ENCODE peak calls at places on chromosomes 6 and 20, in six cellular contexts. X is GM23338, I is K562, B is HepG2, L is HCT116, E is H1. F is an unnamed sample.

GRCh38 chr6:72413884-72414283 is 208.0 kb upstream of the KCNQ5 start:
- DNase-seq in X (no peak), I (no peak), B (peak; percentile 65), L (no peak), E (no peak), F (no peak)

GRCh38 chr6:160353950-160354496 is 5.8 kb downstream of the SLC22A3 start:
- DNase-seq in X (no peak), I (no peak), B (no peak), L (no peak), E (no peak), F (no peak)

GRCh38 chr6:9404351-9405146 is 969.2 kb upstream of the SLC35B3 start:
- DNase-seq in X (no peak), I (no peak), B (no peak), L (no peak), E (no peak), F (no peak)

GRCh38 chr6:166602928-166603690 is 16.6 kb upstream of the RAMACL start:
- DNase-seq in X (no peak), I (no peak), B (no peak), L (no peak), E (no peak), F (no peak)

GRCh38 chr20:362271-363254 is 15.7 kb downstream of the NRSN2 start:
- DNase-seq in X (peak; percentile 68), I (peak; percentile 69), B (peak; percentile 99), L (peak; percentile 95), E (no peak), F (peak; percentile 89)

GRCh38 chr6:47133230-47134000 is 91.3 kb upstream of the ADGRF1 start:
- DNase-seq in X (no peak), I (peak; percentile 47), B (no peak), L (no peak), E (no peak), F (no peak)

GRCh38 chr6:33410711-33411631 is at the start of gene PHF1:
- DNase-seq in X (peak; percentile 58), I (peak; percentile 88), B (no peak), L (peak; percentile 60), E (peak; percentile 74), F (peak; percentile 46)

GRCh38 chr6:168526841-168527281 is 85.9 kb downstream of the SMOC2 start:
- DNase-seq in X (no peak), I (no peak), B (no peak), L (no peak), E (no peak), F (peak; percentile 55)

GRCh38 chr6:152534541-152534940 is 102.6 kb downstream of the SYNE1 start:
- DNase-seq in X (no peak), I (no peak), B (no peak), L (no peak), E (no peak), F (no peak)

GRCh38 chr6:110404602-110405001 is 10.8 kb downstream of the DDO start:
- DNase-seq in X (no peak), I (no peak), B (no peak), L (no peak), E (no peak), F (no peak)

GRCh38 chr6:84707161-84707560 is 57.2 kb downstream of the TBX18 start:
- DNase-seq in X (no peak), I (no peak), B (no peak), L (no peak), E (no peak), F (no peak)

GRCh38 chr6:26420607-26421235 is 18.6 kb downstream of the BTN3A1 start:
- DNase-seq in X (peak; percentile 81), I (peak; percentile 66), B (peak; percentile 61), L (peak; percentile 35), E (peak; percentile 66), F (peak; percentile 54)

GRCh38 chr20:64254156-64254555 is 1.4 kb upstream of the PCMTD2 start:
- DNase-seq in X (no peak), I (no peak), B (no peak), L (no peak), E (peak; percentile 16), F (no peak)

GRCh38 chr6:137261393-137262154 is 42.4 kb upstream of the IFNGR1 start:
- DNase-seq in X (no peak), I (no peak), B (peak; percentile 82), L (no peak), E (no peak), F (peak; percentile 58)

GRCh38 chr6:157089851-157090250 is 233.5 kb downstream of the TMEM242 start:
- DNase-seq in X (peak; percentile 69), I (no peak), B (no peak), L (no peak), E (no peak), F (no peak)

GRCh38 chr6:10099086-10099499 is 315.8 kb downstream of the TFAP2A start:
- DNase-seq in X (peak; percentile 41), I (peak; percentile 66), B (no peak), L (no peak), E (peak; percentile 51), F (no peak)

GRCh38 chr20:31573555-31574295 is 31.4 kb upstream of the ID1 start:
- DNase-seq in X (no peak), I (peak; percentile 48), B (peak; percentile 82), L (no peak), E (no peak), F (peak; percentile 36)

GRCh38 chr6:30725713-30726505 is 5.8 kb downstream of the TUBB start:
- DNase-seq in X (peak; percentile 63), I (peak; percentile 61), B (no peak), L (no peak), E (peak; percentile 72), F (peak; percentile 26)

DNA sequence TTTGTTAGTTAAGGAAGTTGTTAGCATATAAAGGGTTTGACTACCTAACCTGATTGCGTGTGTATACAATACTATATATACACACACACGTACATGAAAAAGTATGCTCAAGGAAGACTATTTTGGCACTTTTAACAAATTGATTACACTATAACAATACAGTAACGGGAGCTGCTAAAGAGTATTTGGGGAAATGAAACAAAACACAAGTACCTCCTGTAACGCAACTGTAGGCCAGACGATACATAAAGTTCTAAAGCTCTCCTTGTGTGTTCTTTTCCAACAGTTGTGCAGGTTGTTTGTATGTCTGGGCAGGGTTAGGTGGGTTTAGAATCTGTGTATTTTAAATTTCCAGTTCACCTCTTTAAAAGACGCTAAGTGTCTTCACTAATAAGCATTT is 98.7 kb downstream of the PLEKHG1 start:
- DNase-seq in X (no peak), I (no peak), B (no peak), L (no peak), E (no peak), F (no peak)
- H3K79me2 ChIP-seq in X (no peaks in the 10 kb centered on the region), I (no peaks in the 10 kb centered on the region), B (no peaks in the 10 kb centered on the region), L (no peaks in the 10 kb centered on the region), E (no peaks in the 10 kb centered on the region), F (no peaks in the 10 kb centered on the region)

GRCh38 chr20:5077761-5078387 is 41.9 kb downstream of the PCNA start:
- DNase-seq in X (no peak), I (no peak), B (no peak), L (no peak), E (no peak), F (no peak)

GRCh38 chr20:5078399-5078958 is 41.3 kb downstream of the PCNA start:
- DNase-seq in X (no peak), I (peak; percentile 63), B (peak; percentile 60), L (no peak), E (no peak), F (peak; percentile 72)

GRCh38 chr20:5081196-5081595 is 38.6 kb downstream of the PCNA start:
- DNase-seq in X (peak; percentile 21), I (no peak), B (no peak), L (no peak), E (no peak), F (no peak)

GRCh38 chr20:5085380-5085779 is 34.4 kb downstream of the PCNA start:
- DNase-seq in X (no peak), I (no peak), B (no peak), L (no peak), E (no peak), F (no peak)

GRCh38 chr20:5080384-5080877 is 39.3 kb downstream of the PCNA start:
- DNase-seq in X (no peak), I (peak; percentile 12), B (no peak), L (no peak), E (no peak), F (no peak)
- TF ChIP-seq POLR2AphosphoS5 in X (no peak), I (no peak), B (no peak), L (no peak), E (no peak), F (no peak)

DNA sequence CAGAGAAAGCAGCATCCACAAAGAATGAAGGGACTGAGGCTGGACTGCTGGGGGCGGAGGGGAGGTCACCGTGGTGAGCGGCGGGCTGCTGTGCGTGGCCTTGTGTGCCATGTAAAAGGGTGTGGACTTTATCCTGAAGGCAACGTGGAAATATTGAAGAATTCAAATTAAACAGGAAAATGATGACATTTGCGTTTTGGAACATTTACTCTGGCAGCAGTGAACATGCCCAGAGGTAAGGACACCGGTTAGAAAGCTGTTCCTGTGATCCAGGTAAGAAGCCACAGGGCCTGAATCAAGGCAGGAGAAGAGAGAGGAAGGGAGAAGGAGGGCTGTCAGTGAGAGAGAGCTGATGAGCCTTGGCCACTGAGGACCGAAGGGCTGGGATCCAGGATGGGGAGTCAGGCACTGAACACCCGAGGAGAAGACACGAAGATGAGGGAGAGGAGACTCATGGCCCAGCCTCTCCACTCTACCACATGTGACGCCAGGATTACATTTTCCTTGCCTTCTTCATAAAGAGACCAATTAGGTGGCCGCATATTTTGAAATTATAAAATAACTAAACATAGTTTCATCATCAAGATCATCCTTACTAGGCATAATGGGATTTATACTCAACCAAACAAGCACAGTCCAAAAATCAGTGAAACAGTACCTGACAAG is 58.4 kb downstream of the TRAM2 start:
- DNase-seq in X (no peak), I (no peak), B (no peak), L (no peak), E (no peak), F (no peak)
- H3K79me2 ChIP-seq in X (peaks cover 2% of the 10 kb centered on the region), I (peaks cover 6% of the 10 kb centered on the region), B (peaks cover 50% of the 10 kb centered on the region), L (peaks cover 5% of the 10 kb centered on the region), E (peaks cover 3% of the 10 kb centered on the region), F (peaks cover 44% of the 10 kb centered on the region)

GRCh38 chr6:139349464-139350020 is 24.9 kb downstream of the CITED2 start:
- DNase-seq in X (no peak), I (no peak), B (no peak), L (no peak), E (no peak), F (no peak)
- TF ChIP-seq POLR2AphosphoS5 in X (no peak), I (no peak), B (no peak), L (no peak), E (no peak), F (no peak)

DNA sequence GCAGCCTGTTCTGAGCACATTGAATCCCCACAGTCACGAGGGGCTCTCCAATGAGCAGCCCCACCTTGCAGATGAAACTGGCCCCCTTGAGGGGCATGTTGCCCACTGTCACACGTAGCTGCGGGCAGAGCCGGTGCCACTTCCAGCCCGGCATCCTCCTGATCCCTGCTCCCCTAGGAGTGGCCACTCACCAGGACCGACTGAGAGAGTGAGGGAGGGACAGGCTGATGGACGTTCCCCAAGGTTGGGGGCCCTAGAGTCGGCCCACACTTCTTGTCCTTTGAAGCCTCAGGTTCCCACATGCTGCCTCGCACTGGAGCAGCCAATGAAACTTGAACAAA is 10.5 kb downstream of the ENTPD6 start:
- DNase-seq in X (no peak), I (no peak), B (no peak), L (no peak), E (no peak), F (no peak)
- H3K79me2 ChIP-seq in X (peaks cover 48% of the 10 kb centered on the region), I (peaks cover 12% of the 10 kb centered on the region), B (peaks cover 44% of the 10 kb centered on the region), L (peaks cover 59% of the 10 kb centered on the region), E (peaks cover 6% of the 10 kb centered on the region), F (peaks cover 12% of the 10 kb centered on the region)

GRCh38 chr6:6856538-6857523 is 250.9 kb upstream of the RREB1 start:
- DNase-seq in X (peak; percentile 71), I (no peak), B (no peak), L (no peak), E (peak; percentile 55), F (no peak)
- TF ChIP-seq POLR2AphosphoS5 in X (no peak), I (no peak), B (no peak), L (no peak), E (no peak), F (no peak)

GRCh38 chr6:20416567-20417345 is 15.1 kb downstream of the E2F3 start:
- DNase-seq in X (no peak), I (peak; percentile 57), B (no peak), L (no peak), E (peak; percentile 34), F (no peak)
- H3K79me2 ChIP-seq in X (peaks cover 100% of the 10 kb centered on the region), I (peaks cover 100% of the 10 kb centered on the region), B (peaks cover 97% of the 10 kb centered on the region), L (peaks cover 100% of the 10 kb centered on the region), E (peaks cover 100% of the 10 kb centered on the region), F (peaks cover 98% of the 10 kb centered on the region)